ENCODE peak calls at places on chromosomes 16 and 17, in six cellular contexts. Q is K562, N is HepG2, J is GM12892, H is H1, Y is GM12878. K is an unnamed sample.

GRCh38 chr16:71311553-71312158 is 22.5 kb upstream of the CMTR2 start:
- DNase-seq in Q (peak), N (peak), J (no peak), H (peak), Y (no peak), K (no peak)

GRCh38 chr16:55384848-55385247 is 60.8 kb downstream of the IRX6 start:
- DNase-seq in Q (no peak), N (no peak), J (no peak), H (no peak), Y (no peak), K (no peak)

GRCh38 chr17:66942453-66943264 is 21.8 kb upstream of the CACNG4 start:
- DNase-seq in Q (no peak), N (no peak), J (no peak), H (no peak), Y (no peak), K (no peak)

GRCh38 chr16:55661842-55662479 is 6.2 kb downstream of the SLC6A2 start:
- DNase-seq in Q (no peak), N (no peak), J (no peak), H (no peak), Y (no peak), K (no peak)

GRCh38 chr16:4663756-4664465 is 29.5 kb upstream of the NUDT16L1 start:
- DNase-seq in Q (no peak), N (peak), J (no peak), H (no peak), Y (no peak), K (no peak)

GRCh38 chr16:50467943-50468748 is 80.0 kb upstream of the NKD1 start:
- DNase-seq in Q (peak), N (peak), J (peak), H (peak), Y (no peak), K (no peak)

GRCh38 chr17:13027246-13027645 is 9.4 kb upstream of the ELAC2 start:
- DNase-seq in Q (no peak), N (no peak), J (no peak), H (no peak), Y (no peak), K (no peak)

GRCh38 chr16:24204150-24204665 is 51.9 kb upstream of the CACNG3 start:
- DNase-seq in Q (no peak), N (no peak), J (no peak), H (no peak), Y (no peak), K (no peak)

GRCh38 chr17:1078831-1079561 is 82.1 kb downstream of the TIMM22 start:
- DNase-seq in Q (no peak), N (no peak), J (no peak), H (peak), Y (no peak), K (no peak)

GRCh38 chr16:49528035-49528434 is 154.4 kb downstream of the C16orf78 start:
- DNase-seq in Q (no peak), N (no peak), J (no peak), H (no peak), Y (no peak), K (no peak)

GRCh38 chr16:82755570-82756282 is 129.0 kb downstream of the CDH13 start:
- DNase-seq in Q (peak), N (no peak), J (no peak), H (no peak), Y (no peak), K (no peak)

GRCh38 chr16:10039220-10040096 is 142.8 kb downstream of the GRIN2A start:
- DNase-seq in Q (no peak), N (no peak), J (peak), H (peak), Y (no peak), K (peak)

GRCh38 chr17:39954876-39955275 is 7.9 kb upstream of the GSDMA start:
- DNase-seq in Q (no peak), N (peak), J (no peak), H (no peak), Y (no peak), K (no peak)

GRCh38 chr17:39950871-39951348 is 11.9 kb upstream of the GSDMA start:
- DNase-seq in Q (no peak), N (no peak), J (no peak), H (no peak), Y (no peak), K (no peak)

GRCh38 chr17:39951924-39952664 is 10.7 kb upstream of the GSDMA start:
- DNase-seq in Q (no peak), N (no peak), J (no peak), H (no peak), Y (no peak), K (no peak)

GRCh38 chr17:39953471-39953888 is 9.3 kb upstream of the GSDMA start:
- DNase-seq in Q (no peak), N (no peak), J (no peak), H (no peak), Y (peak), K (no peak)

DNA sequence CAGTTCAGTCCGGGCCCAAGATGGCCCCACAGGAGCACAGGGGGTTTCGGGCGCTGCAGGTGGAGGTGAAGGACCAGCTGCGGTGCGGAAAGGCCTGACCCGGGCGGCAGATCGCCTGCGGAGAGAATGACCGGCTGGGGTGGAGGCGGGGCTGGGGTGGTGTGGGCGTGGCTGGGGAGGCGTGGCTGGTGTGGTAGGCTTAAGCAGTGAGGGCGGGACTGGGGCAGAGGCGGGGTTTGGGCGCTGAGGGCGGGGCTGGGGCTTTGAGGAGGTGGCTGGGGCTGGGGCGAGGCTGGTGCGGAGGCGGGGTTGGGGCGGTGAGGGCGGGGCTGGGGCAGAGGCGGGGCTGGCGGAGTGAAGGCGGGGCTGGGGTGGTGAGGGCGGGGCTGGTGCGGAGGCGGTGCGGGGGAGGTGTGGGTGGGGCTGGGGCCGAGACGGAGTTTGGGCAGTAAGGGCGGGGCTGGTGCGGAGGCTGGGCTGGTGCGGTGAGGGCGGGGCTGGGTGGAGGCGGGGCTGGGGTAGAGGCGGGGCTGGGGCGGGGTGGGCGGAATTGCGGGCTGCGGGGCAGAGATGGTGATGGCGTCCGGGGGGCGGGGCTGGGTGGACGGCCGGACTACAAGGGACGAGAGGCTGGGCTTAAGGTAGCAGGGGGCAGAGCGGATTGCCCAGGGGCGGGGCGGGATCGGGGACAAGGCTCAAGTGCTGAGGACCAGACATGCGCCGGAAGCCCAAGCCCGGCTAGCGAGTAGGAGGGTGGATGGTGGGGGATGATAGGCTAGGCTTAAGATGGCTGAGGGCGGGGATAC is 9.9 kb upstream of the GSDMA start:
- DNase-seq in Q (peak), N (peak), J (peak), H (peak), Y (peak), K (peak)
- TF ChIP-seq POLR2A in Q (no peak), N (no peak), J (peak), H (no peak), Y (peak), K (peak)

GRCh38 chr17:44828919-44829557 is 1.0 kb downstream of the GJC1 start:
- DNase-seq in Q (no peak), N (no peak), J (no peak), H (no peak), Y (no peak), K (no peak)
- TF ChIP-seq TAF1 in Q (no peak), N (no peak), J (no peak), H (no peak), Y (no peak), K (no peak)

DNA sequence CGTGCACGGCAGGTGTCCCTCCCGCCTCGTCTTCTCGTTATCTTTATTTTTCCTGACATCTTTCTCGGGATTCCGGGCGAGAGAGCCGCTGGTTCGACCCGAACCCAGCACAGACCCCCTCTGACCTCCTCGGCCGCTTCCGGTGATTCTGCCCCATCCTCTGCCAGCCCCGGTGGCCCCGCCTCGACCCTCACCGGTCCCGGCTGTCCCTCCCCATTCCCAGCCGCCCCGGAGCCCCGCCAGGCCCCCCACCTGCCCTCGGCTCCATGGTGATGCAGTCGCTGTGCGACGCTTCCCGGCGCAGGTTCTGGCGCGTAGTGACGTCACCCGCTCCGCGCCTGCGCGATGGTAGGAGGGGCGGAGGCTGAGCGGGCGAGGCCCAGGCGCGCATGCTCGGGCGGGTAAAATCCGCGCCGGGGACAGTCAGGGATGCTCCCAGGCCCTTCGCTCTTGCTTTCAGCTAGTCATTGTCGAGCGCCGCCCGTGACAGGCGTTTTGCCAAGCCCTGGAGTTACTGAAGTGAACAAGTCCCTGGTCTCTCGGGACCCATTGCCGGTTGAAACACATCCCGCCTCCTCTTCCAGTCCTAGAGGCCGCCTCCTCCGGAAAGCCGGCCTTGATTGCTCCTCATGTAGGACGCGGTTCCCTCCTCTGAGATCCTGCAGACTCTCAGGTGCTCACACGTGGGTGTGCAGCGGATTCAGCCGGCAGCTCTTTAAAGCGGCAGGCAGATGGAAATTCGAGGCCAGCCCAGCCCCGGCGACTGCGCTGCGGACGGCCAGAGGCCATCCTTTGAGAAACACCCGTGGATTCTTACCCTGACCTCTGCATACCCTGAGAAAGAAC is at the start of gene MTHFSD:
- DNase-seq in Q (peak), N (peak), J (peak), H (peak), Y (peak), K (peak)
- TF ChIP-seq POLR2A in Q (peak), N (peak), J (peak), H (peak), Y (peak), K (peak)

GRCh38 chr16:85894266-85894665 is 4.7 kb upstream of the IRF8 start:
- DNase-seq in Q (no peak), N (peak), J (no peak), H (no peak), Y (no peak), K (no peak)
- TF ChIP-seq TAF1 in Q (no peak), N (no peak), J (no peak), H (no peak), Y (no peak), K (no peak)

GRCh38 chr17:68036304-68037147 is 991 bp downstream of the KPNA2 start:
- DNase-seq in Q (no peak), N (no peak), J (no peak), H (no peak), Y (no peak), K (no peak)

GRCh38 chr17:68033636-68034451 is 1.7 kb upstream of the KPNA2 start:
- DNase-seq in Q (peak), N (peak), J (no peak), H (no peak), Y (no peak), K (no peak)

GRCh38 chr17:68034452-68034776 is 1.1 kb upstream of the KPNA2 start:
- DNase-seq in Q (no peak), N (no peak), J (no peak), H (no peak), Y (no peak), K (no peak)

GRCh38 chr17:68035523-68036303 is at the start of gene KPNA2:
- DNase-seq in Q (peak), N (peak), J (peak), H (peak), Y (peak), K (peak)

GRCh38 chr17:68035131-68035522 is 408 bp upstream of the KPNA2 start:
- DNase-seq in Q (no peak), N (no peak), J (peak), H (peak), Y (no peak), K (no peak)
- TF ChIP-seq POLR2A in Q (no peak), N (no peak), J (no peak), H (no peak), Y (no peak), K (no peak)

DNA sequence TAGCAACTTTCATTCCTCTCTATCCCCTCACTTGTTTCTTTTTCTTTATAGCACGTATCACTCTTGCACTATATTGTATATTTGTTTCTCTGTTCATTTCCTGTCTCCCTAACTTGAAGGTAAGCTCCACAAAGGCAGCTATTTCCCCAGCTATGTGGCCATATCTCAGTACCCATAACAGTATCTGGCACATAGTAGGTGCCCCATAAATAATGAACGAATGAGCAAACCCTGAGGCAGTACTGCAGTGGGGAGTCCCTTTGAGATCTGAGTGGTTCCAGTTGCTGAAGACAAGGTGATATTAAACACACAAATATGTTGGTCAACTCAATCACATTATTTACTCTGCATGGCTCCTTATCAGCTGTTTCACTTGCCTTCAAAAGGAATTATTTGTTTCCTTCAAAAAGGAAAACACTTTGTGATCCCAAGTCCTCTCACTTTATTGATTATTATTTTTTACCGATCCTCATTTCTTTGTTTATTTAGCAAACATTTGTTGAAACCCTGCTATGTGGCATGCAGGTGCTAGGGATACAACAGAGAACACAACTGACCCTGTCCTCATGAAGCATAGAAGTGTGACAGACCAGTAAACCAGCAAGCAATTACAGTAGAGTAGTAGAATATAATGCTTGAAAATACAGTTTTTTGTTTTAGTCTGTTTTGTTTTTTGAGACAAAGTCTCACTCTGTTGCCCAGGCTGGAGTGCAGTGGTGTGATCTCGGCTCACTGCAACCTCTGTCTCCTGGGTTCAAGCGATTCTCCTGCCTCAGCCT is 5.7 kb upstream of the ADAP2 start:
- DNase-seq in Q (no peak), N (peak), J (no peak), H (no peak), Y (no peak), K (no peak)
- TF ChIP-seq TAF1 in Q (no peak), N (no peak), J (no peak), H (no peak), Y (no peak), K (no peak)

DNA sequence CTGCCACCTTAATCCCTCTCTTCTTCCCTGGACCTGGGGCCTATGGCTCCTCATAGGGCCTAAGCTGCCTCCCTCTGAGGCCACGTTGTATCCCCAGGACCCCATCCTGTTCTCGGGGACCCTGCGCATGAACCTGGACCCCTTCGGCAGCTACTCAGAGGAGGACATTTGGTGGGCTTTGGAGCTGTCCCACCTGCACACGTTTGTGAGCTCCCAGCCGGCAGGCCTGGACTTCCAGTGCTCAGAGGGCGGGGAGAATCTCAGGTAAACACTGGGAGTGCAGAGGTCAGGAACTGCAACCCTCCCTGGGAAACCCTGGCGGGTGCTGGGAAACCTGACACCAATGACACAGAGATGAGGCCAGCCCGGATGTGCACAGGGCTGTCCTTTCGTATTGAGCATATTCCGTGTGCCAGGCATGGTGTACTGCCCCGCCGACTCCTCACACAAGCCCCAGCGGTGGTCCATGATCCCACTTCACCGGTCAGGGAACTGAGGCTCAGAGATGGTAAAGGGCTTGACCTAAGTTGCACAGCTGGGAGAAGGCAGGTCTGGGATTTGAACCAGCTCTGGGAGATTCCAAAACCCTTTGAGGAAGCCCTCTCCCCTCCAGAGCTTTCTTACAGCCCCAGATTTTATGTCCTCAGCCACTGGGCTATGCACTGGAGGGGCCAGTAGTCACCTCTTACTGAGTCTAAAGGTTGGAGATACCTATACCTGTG is 22.9 kb downstream of the ANKRD40 start:
- DNase-seq in Q (no peak), N (peak), J (no peak), H (no peak), Y (no peak), K (no peak)
- TF ChIP-seq POLR2A in Q (no peak), N (peak), J (no peak), H (no peak), Y (no peak), K (no peak)

K was measured in GM12891.